ENCODE peak calls at places on chromosomes 6 and 20, in nine cellular contexts. One of them, this sample, is unnamed.

GRCh38 chr6:124011180-124011579 is 207.5 kb downstream of the NKAIN2 start:
- DNase-seq in NCI-H1436: no peak
- DNase-seq in A549: no peak
- DNase-seq in GM12891: no peak
- DNase-seq in NCI-H1694 treated with DMSO at 0.1 percent for 48 hours: no peak
- DNase-seq in endothelial cell: no peak
- DNase-seq in neuronal stem cell: no peak
- DNase-seq in fibroblast of lung: no peak
- DNase-seq in left colon: no peak
- DNase-seq in this sample: no peak

GRCh38 chr6:148635070-148635743 is 111.6 kb upstream of the UST start:
- DNase-seq in NCI-H1436: no peak
- DNase-seq in A549: no peak
- DNase-seq in GM12891: no peak
- DNase-seq in NCI-H1694 treated with DMSO at 0.1 percent for 48 hours: no peak
- DNase-seq in endothelial cell: no peak
- DNase-seq in neuronal stem cell: no peak
- DNase-seq in fibroblast of lung: no peak
- DNase-seq in left colon: no peak
- DNase-seq in this sample: no peak

GRCh38 chr6:17836298-17836697 is 129.6 kb upstream of the NUP153 start:
- DNase-seq in NCI-H1436: no peak
- DNase-seq in A549: no peak
- DNase-seq in GM12891: no peak
- DNase-seq in NCI-H1694 treated with DMSO at 0.1 percent for 48 hours: no peak
- DNase-seq in endothelial cell: no peak
- DNase-seq in neuronal stem cell: no peak
- DNase-seq in fibroblast of lung: no peak
- DNase-seq in left colon: no peak
- DNase-seq in this sample: no peak

GRCh38 chr6:40774932-40775331 is 187.8 kb upstream of the LRFN2 start:
- DNase-seq in NCI-H1436: no peak
- DNase-seq in A549: no peak
- DNase-seq in GM12891: no peak
- DNase-seq in NCI-H1694 treated with DMSO at 0.1 percent for 48 hours: no peak
- DNase-seq in endothelial cell: no peak
- DNase-seq in neuronal stem cell: no peak
- DNase-seq in fibroblast of lung: no peak
- DNase-seq in left colon: no peak
- DNase-seq in this sample: no peak

GRCh38 chr6:12039540-12040459 is 27.7 kb downstream of the HIVEP1 start:
- DNase-seq in NCI-H1436: no peak
- DNase-seq in A549: no peak
- DNase-seq in GM12891: no peak
- DNase-seq in NCI-H1694 treated with DMSO at 0.1 percent for 48 hours: no peak
- DNase-seq in endothelial cell: no peak
- DNase-seq in neuronal stem cell: no peak
- DNase-seq in fibroblast of lung: no peak
- DNase-seq in left colon: no peak
- DNase-seq in this sample: no peak

GRCh38 chr6:7087066-7087465 is 20.7 kb upstream of the RREB1 start:
- DNase-seq in NCI-H1436: no peak
- DNase-seq in A549: no peak
- DNase-seq in GM12891: no peak
- DNase-seq in NCI-H1694 treated with DMSO at 0.1 percent for 48 hours: no peak
- DNase-seq in endothelial cell: no peak
- DNase-seq in neuronal stem cell: peak
- DNase-seq in fibroblast of lung: peak
- DNase-seq in left colon: no peak
- DNase-seq in this sample: no peak

GRCh38 chr6:112468359-112468758 is 121.2 kb downstream of the RFPL4B start:
- DNase-seq in NCI-H1436: no peak
- DNase-seq in A549: no peak
- DNase-seq in GM12891: no peak
- DNase-seq in NCI-H1694 treated with DMSO at 0.1 percent for 48 hours: no peak
- DNase-seq in endothelial cell: no peak
- DNase-seq in neuronal stem cell: no peak
- DNase-seq in fibroblast of lung: no peak
- DNase-seq in left colon: no peak
- DNase-seq in this sample: no peak

GRCh38 chr20:31497838-31498540 is 16.3 kb upstream of the HM13 start:
- DNase-seq in NCI-H1436: no peak
- DNase-seq in A549: no peak
- DNase-seq in GM12891: no peak
- DNase-seq in NCI-H1694 treated with DMSO at 0.1 percent for 48 hours: no peak
- DNase-seq in endothelial cell: no peak
- DNase-seq in neuronal stem cell: no peak
- DNase-seq in fibroblast of lung: peak
- DNase-seq in left colon: no peak
- DNase-seq in this sample: no peak

GRCh38 chr6:166786704-166787293 is 159.7 kb upstream of the RPS6KA2 start:
- DNase-seq in NCI-H1436: peak
- DNase-seq in A549: peak
- DNase-seq in GM12891: peak
- DNase-seq in NCI-H1694 treated with DMSO at 0.1 percent for 48 hours: no peak
- DNase-seq in endothelial cell: no peak
- DNase-seq in neuronal stem cell: peak
- DNase-seq in fibroblast of lung: peak
- DNase-seq in left colon: no peak
- DNase-seq in this sample: peak

GRCh38 chr6:85261250-85261649 is 188.6 kb upstream of the NT5E start:
- DNase-seq in NCI-H1436: no peak
- DNase-seq in A549: no peak
- DNase-seq in GM12891: no peak
- DNase-seq in NCI-H1694 treated with DMSO at 0.1 percent for 48 hours: no peak
- DNase-seq in endothelial cell: no peak
- DNase-seq in neuronal stem cell: no peak
- DNase-seq in fibroblast of lung: peak
- DNase-seq in left colon: no peak
- DNase-seq in this sample: no peak

GRCh38 chr6:109305028-109305427 is 77.2 kb downstream of the CD164 start:
- DNase-seq in NCI-H1436: no peak
- DNase-seq in A549: no peak
- DNase-seq in GM12891: no peak
- DNase-seq in NCI-H1694 treated with DMSO at 0.1 percent for 48 hours: no peak
- DNase-seq in endothelial cell: no peak
- DNase-seq in neuronal stem cell: no peak
- DNase-seq in fibroblast of lung: no peak
- DNase-seq in left colon: no peak
- DNase-seq in this sample: no peak

GRCh38 chr6:292506-293184 is 358 bp downstream of the DUSP22 start:
- DNase-seq in NCI-H1436: no peak
- DNase-seq in A549: peak
- DNase-seq in GM12891: peak
- DNase-seq in NCI-H1694 treated with DMSO at 0.1 percent for 48 hours: no peak
- DNase-seq in endothelial cell: peak
- DNase-seq in neuronal stem cell: peak
- DNase-seq in fibroblast of lung: peak
- DNase-seq in left colon: peak
- DNase-seq in this sample: no peak

GRCh38 chr6:80769101-80769500 is 662.6 kb downstream of the BCKDHB start:
- DNase-seq in NCI-H1436: no peak
- DNase-seq in A549: no peak
- DNase-seq in GM12891: no peak
- DNase-seq in NCI-H1694 treated with DMSO at 0.1 percent for 48 hours: no peak
- DNase-seq in endothelial cell: no peak
- DNase-seq in neuronal stem cell: no peak
- DNase-seq in fibroblast of lung: peak
- DNase-seq in left colon: no peak
- DNase-seq in this sample: no peak

GRCh38 chr6:14601490-14601889 is 483.9 kb downstream of the CD83 start:
- DNase-seq in NCI-H1436: peak
- DNase-seq in A549: no peak
- DNase-seq in GM12891: no peak
- DNase-seq in NCI-H1694 treated with DMSO at 0.1 percent for 48 hours: no peak
- DNase-seq in endothelial cell: no peak
- DNase-seq in neuronal stem cell: no peak
- DNase-seq in fibroblast of lung: no peak
- DNase-seq in left colon: no peak
- DNase-seq in this sample: no peak

GRCh38 chr6:125974214-125974866 is 12.0 kb upstream of the TRMT11 start:
- DNase-seq in NCI-H1436: peak
- DNase-seq in A549: peak
- DNase-seq in GM12891: no peak
- DNase-seq in NCI-H1694 treated with DMSO at 0.1 percent for 48 hours: peak
- DNase-seq in endothelial cell: no peak
- DNase-seq in neuronal stem cell: no peak
- DNase-seq in fibroblast of lung: peak
- DNase-seq in left colon: no peak
- DNase-seq in this sample: peak

GRCh38 chr6:129844118-129844891 is 16.8 kb downstream of the TMEM244 start:
- DNase-seq in NCI-H1436: no peak
- DNase-seq in A549: no peak
- DNase-seq in GM12891: no peak
- DNase-seq in NCI-H1694 treated with DMSO at 0.1 percent for 48 hours: no peak
- DNase-seq in endothelial cell: no peak
- DNase-seq in neuronal stem cell: peak
- DNase-seq in fibroblast of lung: peak
- DNase-seq in left colon: no peak
- DNase-seq in this sample: no peak

GRCh38 chr6:130896249-130896648 is 69.0 kb downstream of the SMLR1 start:
- DNase-seq in NCI-H1436: no peak
- DNase-seq in A549: no peak
- DNase-seq in GM12891: no peak
- DNase-seq in NCI-H1694 treated with DMSO at 0.1 percent for 48 hours: no peak
- DNase-seq in endothelial cell: no peak
- DNase-seq in neuronal stem cell: no peak
- DNase-seq in fibroblast of lung: no peak
- DNase-seq in left colon: no peak
- DNase-seq in this sample: no peak

GRCh38 chr20:22404609-22405170 is 179.7 kb downstream of the FOXA2 start:
- DNase-seq in NCI-H1436: no peak
- DNase-seq in A549: no peak
- DNase-seq in GM12891: no peak
- DNase-seq in NCI-H1694 treated with DMSO at 0.1 percent for 48 hours: no peak
- DNase-seq in endothelial cell: no peak
- DNase-seq in neuronal stem cell: no peak
- DNase-seq in fibroblast of lung: no peak
- DNase-seq in left colon: no peak
- DNase-seq in this sample: no peak

GRCh38 chr6:163249651-163250101 is 164.8 kb upstream of the QKI start:
- DNase-seq in NCI-H1436: no peak
- DNase-seq in A549: no peak
- DNase-seq in GM12891: no peak
- DNase-seq in NCI-H1694 treated with DMSO at 0.1 percent for 48 hours: no peak
- DNase-seq in endothelial cell: no peak
- DNase-seq in neuronal stem cell: no peak
- DNase-seq in fibroblast of lung: no peak
- DNase-seq in left colon: no peak
- DNase-seq in this sample: no peak